ENCODE peak calls at places on chromosomes 7 and 10, in ten cellular contexts. V, A, P, G, U, F, N, W, D and R are unnamed samples.

GRCh38 chr7:135862586-135863361 is 114.2 kb upstream of the FAM180A start:
- DNase-seq in U (no peak), D (no peak), F (no peak), P (no peak), W (no peak), V (no peak), N (no peak), A (no peak), G (no peak), R (no peak)

GRCh38 chr7:78673272-78673671 is 780.2 kb downstream of the MAGI2 start:
- DNase-seq in F (no peak), G (no peak), W (no peak), U (no peak), D (peak; percentile 43), N (no peak), V (no peak), P (no peak), A (no peak), R (no peak)

GRCh38 chr7:50676754-50677153 is 105.9 kb downstream of the GRB10 start:
- DNase-seq in A (no peak), U (no peak), W (no peak), N (no peak), G (no peak), D (no peak), F (no peak), V (no peak), P (no peak), R (no peak)

GRCh38 chr7:75611557-75612178 is 119.5 kb downstream of the SPDYE5 start:
- DNase-seq in V (no peak), N (peak; percentile 45), A (peak; percentile 16), U (peak; percentile 10), P (peak; percentile 43), F (no peak), G (peak; percentile 98), W (no peak), D (peak; percentile 61), R (no peak)

GRCh38 chr7:110119883-110120581 is 970.9 kb upstream of the LRRN3 start:
- DNase-seq in A (no peak), F (peak; percentile 18), N (no peak), G (no peak), P (no peak), U (no peak), W (no peak), D (no peak), V (peak; percentile 13), R (no peak)

GRCh38 chr7:65832281-65832680 is 40.6 kb upstream of the VKORC1L1 start:
- DNase-seq in F (peak; percentile 59), W (no peak), U (no peak), G (no peak), N (no peak), D (no peak), P (no peak), V (no peak), A (peak; percentile 12), R (no peak)

GRCh38 chr10:80133221-80133620 is 691 bp downstream of the PLAC9 start:
- DNase-seq in W (no peak), U (no peak), A (no peak), V (no peak), D (peak; percentile 65), F (no peak), G (no peak), N (peak; percentile 57), P (no peak), R (no peak)

GRCh38 chr10:103659674-103660363 is 166.3 kb downstream of the NEURL1 start:
- DNase-seq in D (peak; percentile 75), G (peak; percentile 85), N (peak; percentile 77), W (no peak), P (peak; percentile 69), U (peak; percentile 77), A (peak; percentile 63), F (peak; percentile 91), V (no peak), R (peak; percentile 74)

GRCh38 chr7:134947329-134947728 is 39.0 kb upstream of the AGBL3 start:
- DNase-seq in V (no peak), D (no peak), F (no peak), A (no peak), U (no peak), W (no peak), P (no peak), G (no peak), N (no peak), R (no peak)

GRCh38 chr10:86310291-86310690 is 56.3 kb downstream of the GRID1 start:
- DNase-seq in D (no peak), U (no peak), A (no peak), N (no peak), G (no peak), F (no peak), W (no peak), P (no peak), V (no peak), R (no peak)

GRCh38 chr7:12256025-12256570 is 45.0 kb downstream of the TMEM106B start:
- DNase-seq in N (no peak), P (no peak), G (no peak), U (no peak), D (no peak), F (peak; percentile 8), W (no peak), A (no peak), V (no peak), R (no peak)

DNA sequence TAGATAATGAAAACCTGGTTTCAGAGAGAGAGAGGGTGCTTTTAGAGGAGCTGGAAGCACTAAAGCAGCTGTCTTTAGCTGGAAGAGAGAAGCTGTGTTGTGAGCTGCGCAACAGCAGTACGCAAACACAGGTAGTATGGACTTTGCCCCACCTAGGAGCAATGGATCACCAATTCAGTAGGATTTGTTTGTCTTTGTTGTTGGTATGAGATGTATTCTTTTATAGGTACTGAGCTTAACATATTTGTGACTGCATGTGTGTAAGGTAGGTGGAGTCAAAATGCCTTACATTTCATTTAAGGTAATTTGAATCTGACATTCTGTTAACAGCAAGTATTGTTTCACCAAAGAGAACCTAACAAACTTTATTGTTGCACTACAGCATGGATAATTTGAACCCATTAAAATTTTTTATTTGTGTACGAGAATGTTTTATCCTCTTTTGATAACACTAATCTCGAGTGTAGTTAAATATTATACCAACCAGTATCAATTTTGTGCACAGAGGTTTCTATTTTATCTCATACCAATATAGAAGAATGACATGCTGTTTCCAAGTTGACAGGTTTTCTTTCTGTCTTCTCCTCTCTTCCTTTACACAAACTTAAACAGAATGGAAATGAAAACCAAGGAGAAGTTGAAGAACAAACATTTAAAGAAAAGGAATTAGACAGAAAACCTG is 92.1 kb downstream of the CYP51A1 start:
- DNase-seq in W (no peak), D (no peak), N (no peak), U (no peak), A (peak; percentile 72), P (no peak), V (no peak), F (no peak), G (peak; percentile 67), R (no peak)
- TF ChIP-seq POLR2A in W (no peak), D (no peak), N (no peak), U (no peak), A (peak; percentile 38), P (no peak), V (no peak), F (no peak), G (peak; percentile 59), R (no peak)

DNA sequence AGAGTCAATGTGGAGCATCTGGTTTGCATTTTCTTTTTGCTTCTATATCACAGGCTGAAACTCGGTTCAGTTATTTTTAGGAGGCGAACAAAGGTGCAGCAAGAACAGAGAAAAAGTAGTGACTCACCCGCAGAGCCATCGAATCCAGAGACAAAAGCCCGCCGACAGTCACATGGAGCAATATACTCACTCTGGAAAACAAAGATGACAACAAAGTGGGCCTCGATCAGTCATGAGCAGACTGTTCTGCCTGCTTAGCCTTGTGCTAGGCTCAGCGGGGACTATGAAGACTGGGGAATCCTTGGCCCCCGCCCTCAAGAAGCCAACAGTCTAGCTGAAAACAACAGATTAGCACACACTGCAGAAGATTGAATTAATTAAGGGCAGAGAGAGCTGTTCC is 30.4 kb downstream of the XPNPEP1 start:
- DNase-seq in F (no peak), N (peak; percentile 50), P (no peak), A (no peak), W (no peak), U (no peak), D (peak; percentile 34), G (no peak), V (no peak), R (no peak)
- H3K4me1 ChIP-seq in F (peaks cover 14% of the 10 kb centered on the region), N (peaks cover 11% of the 10 kb centered on the region), P (no peaks in the 10 kb centered on the region), A (peaks cover 10% of the 10 kb centered on the region), W (peaks cover 2% of the 10 kb centered on the region), U (peaks cover 13% of the 10 kb centered on the region), D (peaks cover 39% of the 10 kb centered on the region), G (no peaks in the 10 kb centered on the region), V (no peaks in the 10 kb centered on the region), R (no peaks in the 10 kb centered on the region)

GRCh38 chr10:69124558-69125121 is 662 bp downstream of the VPS26A start:
- DNase-seq in D (peak; percentile 33), P (no peak), F (peak; percentile 64), W (peak; percentile 20), N (peak; percentile 26), U (peak; percentile 52), G (peak; percentile 60), V (peak; percentile 26), A (peak; percentile 72), R (peak; percentile 61)

GRCh38 chr10:69119896-69120295 is 4.1 kb upstream of the VPS26A start:
- DNase-seq in D (no peak), U (no peak), W (no peak), A (no peak), G (no peak), P (no peak), V (no peak), N (no peak), F (no peak), R (no peak)

GRCh38 chr10:69125554-69125953 is 1.6 kb downstream of the VPS26A start:
- DNase-seq in A (no peak), U (no peak), N (no peak), V (no peak), G (no peak), F (no peak), D (no peak), P (no peak), W (no peak), R (no peak)

GRCh38 chr10:69123306-69123746 is 652 bp upstream of the VPS26A start:
- DNase-seq in V (peak; percentile 41), F (peak; percentile 71), A (peak; percentile 65), D (no peak), U (peak; percentile 46), W (peak; percentile 37), N (no peak), P (peak; percentile 31), G (peak; percentile 70), R (no peak)

GRCh38 chr10:69123747-69124557 is at the start of gene VPS26A:
- DNase-seq in N (peak; percentile 99), F (peak; percentile 97), P (peak; percentile 98), U (peak; percentile 99), V (peak; percentile 94), D (peak; percentile 98), A (peak; percentile 99), G (peak; percentile 100), W (peak; percentile 100), R (peak; percentile 99)
- TF ChIP-seq POLR2A in N (peak; percentile 97), F (peak; percentile 93), P (peak; percentile 99), U (peak; percentile 96), V (peak; percentile 83), D (peak; percentile 96), A (peak; percentile 98), G (peak; percentile 88), W (peak; percentile 98), R (peak; percentile 98)

DNA sequence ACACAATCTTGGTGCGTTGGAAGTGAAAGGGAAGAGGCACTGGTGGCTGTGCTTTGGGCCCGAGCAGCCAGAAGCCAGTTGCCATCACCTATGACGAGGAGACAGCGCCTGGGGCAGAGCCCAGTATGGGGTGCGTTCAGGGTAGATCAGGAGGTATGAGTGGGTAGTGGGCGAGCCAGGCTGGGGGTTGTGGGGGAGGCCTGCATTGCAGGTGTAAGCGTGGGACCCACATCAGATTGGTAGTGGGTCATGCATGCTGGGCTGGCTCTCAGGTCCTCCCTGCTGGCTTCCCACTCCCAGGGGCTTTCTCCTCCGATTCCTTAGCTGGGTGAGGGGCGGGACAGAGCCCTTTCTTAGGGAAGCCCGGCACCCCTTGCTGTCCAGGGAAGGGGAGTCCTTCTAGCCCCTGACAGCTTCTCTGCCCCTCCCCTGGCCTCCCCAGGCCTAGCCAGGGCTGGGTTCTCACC is 445 bp upstream of the PVRIG start:
- DNase-seq in A (no peak), W (no peak), P (no peak), N (no peak), F (no peak), V (no peak), G (no peak), U (no peak), D (no peak), R (no peak)
- H3K4me1 ChIP-seq in A (no peaks in the 10 kb centered on the region), W (peaks cover 17% of the 10 kb centered on the region), P (no peaks in the 10 kb centered on the region), N (no peaks in the 10 kb centered on the region), F (no peaks in the 10 kb centered on the region), V (peaks cover 3% of the 10 kb centered on the region), G (no peaks in the 10 kb centered on the region), U (no peaks in the 10 kb centered on the region), D (peaks cover 12% of the 10 kb centered on the region), R (no peaks in the 10 kb centered on the region)